ENCODE peak calls at places on chromosomes 11 and 22, in seven cellular contexts. G is HepG2, S is Peyer's patch, K is GM12891, J is ovary, Z is A549, A is HCT116. U is an unnamed sample.

GRCh38 chr11:6992457-6993431 is 27.4 kb downstream of the ZNF214 start:
- DNase-seq in G (no peak), S (no peak), K (no peak), J (no peak), Z (no peak), A (no peak), U (no peak)

GRCh38 chr22:20221421-20222340 is 46.4 kb downstream of the RTN4R start:
- DNase-seq in G (no peak), S (no peak), K (no peak), J (no peak), Z (no peak), A (no peak), U (no peak)

GRCh38 chr22:29768052-29768680 is 997 bp downstream of the UQCR10 start:
- DNase-seq in G (no peak), S (no peak), K (no peak), J (no peak), Z (no peak), A (no peak), U (no peak)

GRCh38 chr11:111840143-111840542 is 31.2 kb downstream of the ALG9 start:
- DNase-seq in G (peak; percentile 93), S (no peak), K (no peak), J (no peak), Z (no peak), A (no peak), U (no peak)

GRCh38 chr11:122951231-122951630 is 30.4 kb downstream of the BSX start:
- DNase-seq in G (no peak), S (no peak), K (no peak), J (no peak), Z (no peak), A (no peak), U (no peak)

GRCh38 chr11:74090701-74091100 is 80.1 kb downstream of the C2CD3 start:
- DNase-seq in G (peak; percentile 12), S (no peak), K (no peak), J (no peak), Z (no peak), A (no peak), U (no peak)

GRCh38 chr11:12249590-12250260 is 127.6 kb upstream of the PARVA start:
- DNase-seq in G (no peak), S (no peak), K (no peak), J (peak; percentile 70), Z (no peak), A (no peak), U (no peak)

GRCh38 chr11:68383976-68384501 is 71.6 kb downstream of the LRP5 start:
- DNase-seq in G (peak; percentile 43), S (peak; percentile 74), K (peak; percentile 72), J (peak; percentile 79), Z (peak; percentile 62), A (peak; percentile 24), U (peak; percentile 49)

GRCh38 chr11:84817998-84818397 is 809.1 kb downstream of the DLG2 start:
- DNase-seq in G (no peak), S (no peak), K (no peak), J (no peak), Z (no peak), A (no peak), U (peak; percentile 2)

GRCh38 chr11:10564030-10564429 is 4.4 kb downstream of the LYVE1 start:
- DNase-seq in G (no peak), S (no peak), K (no peak), J (no peak), Z (no peak), A (no peak), U (no peak)

GRCh38 chr11:114079406-114080072 is 20.0 kb downstream of the ZBTB16 start:
- DNase-seq in G (no peak), S (no peak), K (no peak), J (peak; percentile 64), Z (no peak), A (no peak), U (no peak)

GRCh38 chr11:88345408-88345807 is 7.9 kb upstream of the CTSC start:
- DNase-seq in G (no peak), S (no peak), K (no peak), J (no peak), Z (no peak), A (no peak), U (no peak)

GRCh38 chr11:102955624-102956023 is at the start of gene MMP13:
- DNase-seq in G (no peak), S (no peak), K (no peak), J (no peak), Z (no peak), A (no peak), U (no peak)

GRCh38 chr22:19555651-19556050 is 31.4 kb upstream of the CLDN5 start:
- DNase-seq in G (no peak), S (no peak), K (no peak), J (no peak), Z (no peak), A (no peak), U (no peak)

GRCh38 chr11:105884436-105884835 is 137.6 kb downstream of the MSANTD4 start:
- DNase-seq in G (no peak), S (no peak), K (no peak), J (no peak), Z (no peak), A (no peak), U (no peak)

GRCh38 chr22:31083377-31083768 is 2.3 kb downstream of the SMTN start:
- DNase-seq in G (no peak), S (no peak), K (no peak), J (peak; percentile 47), Z (no peak), A (no peak), U (no peak)

GRCh38 chr22:46376908-46377565 is 41.5 kb downstream of the TRMU start:
- DNase-seq in G (peak; percentile 21), S (no peak), K (no peak), J (no peak), Z (no peak), A (no peak), U (no peak)

GRCh38 chr22:46376096-46376495 is 40.6 kb downstream of the TRMU start:
- DNase-seq in G (no peak), S (no peak), K (no peak), J (no peak), Z (no peak), A (no peak), U (no peak)

GRCh38 chr22:46378499-46379300 is 43.2 kb downstream of the TRMU start:
- DNase-seq in G (peak; percentile 16), S (no peak), K (no peak), J (no peak), Z (no peak), A (no peak), U (no peak)

GRCh38 chr22:46379301-46379930 is 43.9 kb downstream of the TRMU start:
- DNase-seq in G (peak; percentile 89), S (no peak), K (no peak), J (no peak), Z (no peak), A (no peak), U (no peak)

DNA sequence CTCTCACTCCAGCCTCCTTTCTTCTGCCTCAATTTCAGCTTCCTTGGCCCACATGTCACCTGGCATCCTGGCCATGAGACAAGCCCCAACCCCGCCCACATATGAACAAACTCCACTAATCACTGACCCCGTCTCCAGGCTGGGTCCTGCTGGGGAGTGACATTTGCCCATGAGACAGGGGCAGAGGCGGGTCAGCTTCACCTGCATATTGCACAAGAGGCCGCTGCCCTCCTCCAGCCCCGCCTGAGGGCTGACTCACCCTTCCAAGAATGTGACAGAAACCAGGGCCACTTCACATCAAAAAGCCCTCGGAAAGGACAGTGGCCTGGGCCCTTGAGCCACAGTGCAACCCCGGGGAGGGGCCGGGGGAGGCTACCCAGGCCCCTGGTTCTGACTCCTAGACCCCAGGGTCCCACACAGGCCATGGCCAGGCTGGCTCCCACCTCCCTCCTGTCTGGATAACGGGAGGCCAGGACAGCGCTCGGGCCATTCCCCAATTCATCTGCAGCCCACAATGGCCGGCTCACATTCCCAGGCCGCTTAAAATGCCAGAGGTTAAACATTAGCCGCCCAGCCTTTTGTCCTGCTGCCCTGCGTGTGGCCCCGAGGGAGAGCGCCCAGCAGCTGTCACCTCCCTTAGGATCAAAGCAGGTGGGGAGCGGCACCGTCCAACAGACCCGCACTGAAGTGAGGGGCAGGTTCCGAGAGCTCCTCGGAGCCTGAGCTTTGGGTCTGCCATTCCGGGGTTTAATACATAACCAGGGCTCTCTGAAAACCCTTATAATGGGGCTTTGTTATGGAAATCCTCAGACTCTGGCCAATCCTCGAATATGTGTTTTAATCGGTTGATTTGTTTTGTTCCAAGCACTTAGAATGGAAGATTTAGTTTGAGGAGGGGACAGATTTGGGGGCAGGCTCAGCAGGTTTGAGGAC is 42.3 kb downstream of the TRMU start:
- DNase-seq in G (peak; percentile 96), S (peak; percentile 78), K (no peak), J (no peak), Z (peak; percentile 92), A (peak; percentile 66), U (peak; percentile 79)
- TF ChIP-seq POLR2A in G (peak; percentile 55), S (no peak), K (no peak), J (no peak), Z (no peak), A (no peak), U (no peak)

GRCh38 chr22:49915610-49916009 is 2.6 kb downstream of the ALG12 start:
- DNase-seq in G (no peak), S (no peak), K (no peak), J (no peak), Z (no peak), A (no peak), U (no peak)

GRCh38 chr22:49916851-49917250 is 1.4 kb downstream of the ALG12 start:
- DNase-seq in G (no peak), S (no peak), K (no peak), J (peak; percentile 52), Z (no peak), A (no peak), U (no peak)

GRCh38 chr22:49920859-49921258 is 2.4 kb downstream of the CRELD2 start:
- DNase-seq in G (no peak), S (no peak), K (no peak), J (no peak), Z (no peak), A (no peak), U (no peak)

GRCh38 chr22:49918911-49919881 is 762 bp downstream of the CRELD2 start:
- DNase-seq in G (no peak), S (no peak), K (no peak), J (peak; percentile 45), Z (no peak), A (no peak), U (no peak)

GRCh38 chr22:49917997-49918910 is at the start of the genes ALG12 and CRELD2:
- DNase-seq in G (peak; percentile 91), S (peak; percentile 97), K (peak; percentile 100), J (peak; percentile 98), Z (peak; percentile 87), A (peak; percentile 87), U (peak; percentile 93)
- TF ChIP-seq POLR2A in G (peak; percentile 77), S (peak; percentile 55), K (no peak), J (peak; percentile 49), Z (peak; percentile 84), A (peak; percentile 61), U (peak; percentile 86)

GRCh38 chr11:126355324-126355925 is at the start of gene ST3GAL4:
- DNase-seq in G (peak; percentile 68), S (peak; percentile 71), K (peak; percentile 87), J (peak; percentile 93), Z (peak; percentile 74), A (no peak), U (peak; percentile 61)
- TF ChIP-seq POLR2A in G (no peak), S (no peak), K (no peak), J (peak; percentile 50), Z (peak; percentile 55), A (peak; percentile 23), U (peak; percentile 66)

DNA sequence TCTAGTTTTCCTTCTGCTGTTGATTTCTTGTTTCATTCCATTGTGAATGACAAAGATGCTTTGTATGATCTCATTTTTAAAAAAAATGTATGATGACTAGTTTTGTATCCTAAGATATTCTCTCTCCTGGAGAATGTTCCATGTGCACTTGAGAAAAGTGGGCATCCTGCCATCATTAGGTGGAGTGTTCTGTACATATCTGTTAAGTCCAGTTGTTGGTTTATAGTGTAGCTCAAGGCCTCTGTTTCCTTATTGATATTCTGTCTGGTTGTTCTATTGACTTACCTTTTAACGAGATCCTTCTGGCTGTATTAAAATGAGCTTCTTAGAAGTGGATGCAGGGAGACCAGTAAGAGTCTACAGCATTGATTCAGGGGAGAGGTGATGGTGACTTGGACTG is 35.2 kb downstream of the SGSM1 start:
- DNase-seq in G (no peak), S (no peak), K (no peak), J (no peak), Z (no peak), A (no peak), U (no peak)
- TF ChIP-seq POLR2A in G (no peak), S (no peak), K (no peak), J (no peak), Z (no peak), A (no peak), U (no peak)